ENCODE peak calls at places on chromosomes 13 and 19, in seven cellular contexts. U is NCI-H1436; T is activated T-cell treated with anti-CD3 and anti-CD28 coated beads, Interleukin-2, amount 50 U/mL, for 72 hours; I is HS-5; C is stimulated activated CD8-positive, alpha-beta memory T cell treated with anti-CD3 and anti-CD28 coated beads, Interleukin-15, amount 100 ng/mL, for 4 hours; G is mucosa of gallbladder; V is NCI-H510A. Z is an unnamed sample.

GRCh38 chr13:54241719-54242118 is 1213.1 kb downstream of the OLFM4 start:
- DNase-seq in T (no peak), G (no peak), I (no peak), C (no peak), U (peak), V (peak), Z (no peak)

GRCh38 chr19:54418030-54418929 is 3.0 kb downstream of the TTYH1 start:
- DNase-seq in I (no peak), U (no peak), G (no peak), C (no peak), V (no peak), T (peak), Z (no peak)

GRCh38 chr13:95893861-95894260 is 159.3 kb downstream of the UGGT2 start:
- DNase-seq in I (no peak), G (no peak), U (no peak), V (no peak), T (no peak), C (no peak), Z (no peak)

GRCh38 chr19:23055946-23056345 is 53.0 kb upstream of the ZNF728 start:
- DNase-seq in I (no peak), G (no peak), U (no peak), T (no peak), V (no peak), C (no peak), Z (no peak)

GRCh38 chr19:1351324-1351947 is 32.3 kb upstream of the NDUFS7 start:
- DNase-seq in V (no peak), G (no peak), T (no peak), I (no peak), U (no peak), C (no peak), Z (no peak)

GRCh38 chr19:15240539-15240938 is 8.3 kb upstream of the EPHX3 start:
- DNase-seq in C (no peak), V (no peak), T (no peak), G (no peak), I (no peak), U (no peak), Z (no peak)

GRCh38 chr19:54469496-54469934 is 3.6 kb downstream of the CDC42EP5 start:
- DNase-seq in V (no peak), C (no peak), T (no peak), G (no peak), U (no peak), I (no peak), Z (no peak)

GRCh38 chr19:29098863-29099481 is 114.0 kb downstream of the UQCRFS1 start:
- DNase-seq in T (no peak), I (peak), V (no peak), G (peak), U (no peak), C (no peak), Z (no peak)

GRCh38 chr13:110318920-110319319 is 11.8 kb downstream of the COL4A2 start:
- DNase-seq in G (no peak), I (no peak), U (no peak), T (no peak), C (no peak), V (no peak), Z (no peak)

Z was measured in stimulated activated naive CD4-positive, alpha-beta T cell.